ENCODE peak calls at places on chromosomes 11 and 22, in four cellular contexts. One of them, this sample, is unnamed.
A peak's percentile ranks its signal among the peaks of the same experiment; 100 is the strongest.

GRCh38 chr22:29253561-29254282 is 14.1 kb downstream of the RHBDD3 start:
- DNase-seq in astrocyte of the spinal cord: no peak
- DNase-seq in BJ: no peak
- DNase-seq in GM23338: peak; percentile 49
- DNase-seq in this sample: no peak

GRCh38 chr11:8886332-8886731 is 24.7 kb upstream of the AKIP1 start:
- DNase-seq in astrocyte of the spinal cord: no peak
- DNase-seq in BJ: no peak
- DNase-seq in GM23338: no peak
- DNase-seq in this sample: no peak

GRCh38 chr11:75508051-75508561 is 17.6 kb downstream of the GDPD5 start:
- DNase-seq in astrocyte of the spinal cord: no peak
- DNase-seq in BJ: no peak
- DNase-seq in GM23338: no peak
- DNase-seq in this sample: no peak

GRCh38 chr11:72144807-72145565 is 9.5 kb downstream of the FOLR3 start:
- DNase-seq in astrocyte of the spinal cord: peak; percentile 36
- DNase-seq in BJ: peak; percentile 88
- DNase-seq in GM23338: no peak
- DNase-seq in this sample: peak; percentile 70

GRCh38 chr11:68354181-68354872 is 41.9 kb downstream of the LRP5 start:
- DNase-seq in astrocyte of the spinal cord: peak; percentile 93
- DNase-seq in BJ: peak; percentile 94
- DNase-seq in GM23338: peak; percentile 46
- DNase-seq in this sample: peak; percentile 95

GRCh38 chr11:108121274-108122155 is at the start of gene ACAT1:
- DNase-seq in astrocyte of the spinal cord: peak; percentile 88
- DNase-seq in BJ: no peak
- DNase-seq in GM23338: peak; percentile 96
- DNase-seq in this sample: peak; percentile 40

GRCh38 chr11:124745835-124746620 is 6.0 kb downstream of the VSIG2 start:
- DNase-seq in astrocyte of the spinal cord: no peak
- DNase-seq in BJ: no peak
- DNase-seq in GM23338: peak; percentile 80
- DNase-seq in this sample: no peak

GRCh38 chr11:16891964-16892363 is 122.2 kb downstream of the PLEKHA7 start:
- DNase-seq in astrocyte of the spinal cord: peak; percentile 34
- DNase-seq in BJ: peak; percentile 60
- DNase-seq in GM23338: no peak
- DNase-seq in this sample: no peak

GRCh38 chr11:8911040-8911823 is at the start of gene AKIP1:
- DNase-seq in astrocyte of the spinal cord: peak; percentile 97
- DNase-seq in BJ: peak; percentile 54
- DNase-seq in GM23338: peak; percentile 99
- DNase-seq in this sample: peak; percentile 51

GRCh38 chr11:64331569-64332371 is 8.2 kb upstream of the CCDC88B start:
- DNase-seq in astrocyte of the spinal cord: peak; percentile 77
- DNase-seq in BJ: no peak
- DNase-seq in GM23338: peak; percentile 71
- DNase-seq in this sample: peak; percentile 63

GRCh38 chr11:34501962-34502361 is 11.6 kb downstream of the ELF5 start:
- DNase-seq in astrocyte of the spinal cord: no peak
- DNase-seq in BJ: no peak
- DNase-seq in GM23338: no peak
- DNase-seq in this sample: no peak

GRCh38 chr11:75536786-75537629 is 11.3 kb upstream of the GDPD5 start:
- DNase-seq in astrocyte of the spinal cord: no peak
- DNase-seq in BJ: no peak
- DNase-seq in GM23338: no peak
- DNase-seq in this sample: no peak

GRCh38 chr11:109858152-109858551 is 235.0 kb upstream of the ZC3H12C start:
- DNase-seq in astrocyte of the spinal cord: no peak
- DNase-seq in BJ: no peak
- DNase-seq in GM23338: no peak
- DNase-seq in this sample: no peak

GRCh38 chr11:128437137-128437536 is 150.2 kb downstream of the ETS1 start:
- DNase-seq in astrocyte of the spinal cord: peak; percentile 61
- DNase-seq in BJ: no peak
- DNase-seq in GM23338: no peak
- DNase-seq in this sample: no peak

GRCh38 chr11:123030517-123030916 is 31.4 kb downstream of the HSPA8 start:
- DNase-seq in astrocyte of the spinal cord: no peak
- DNase-seq in BJ: no peak
- DNase-seq in GM23338: no peak
- DNase-seq in this sample: no peak

GRCh38 chr11:16795146-16795545 is 56.7 kb downstream of the C11orf58 start:
- DNase-seq in astrocyte of the spinal cord: no peak
- DNase-seq in BJ: no peak
- DNase-seq in GM23338: no peak
- DNase-seq in this sample: no peak

GRCh38 chr22:26357813-26358212 is 71.2 kb upstream of the ASPHD2 start:
- DNase-seq in astrocyte of the spinal cord: no peak
- DNase-seq in BJ: no peak
- DNase-seq in GM23338: no peak
- DNase-seq in this sample: no peak

GRCh38 chr22:26360169-26360885 is 68.7 kb upstream of the ASPHD2 start:
- DNase-seq in astrocyte of the spinal cord: peak; percentile 79
- DNase-seq in BJ: peak; percentile 19
- DNase-seq in GM23338: peak; percentile 94
- DNase-seq in this sample: no peak

GRCh38 chr22:26357281-26357680 is 71.8 kb upstream of the ASPHD2 start:
- DNase-seq in astrocyte of the spinal cord: no peak
- DNase-seq in BJ: no peak
- DNase-seq in GM23338: no peak
- DNase-seq in this sample: no peak

GRCh38 chr22:26362471-26362870 is 66.6 kb upstream of the ASPHD2 start:
- DNase-seq in astrocyte of the spinal cord: no peak
- DNase-seq in BJ: no peak
- DNase-seq in GM23338: no peak
- DNase-seq in this sample: no peak

GRCh38 chr22:26359156-26359555 is 69.9 kb upstream of the ASPHD2 start:
- DNase-seq in astrocyte of the spinal cord: no peak
- DNase-seq in BJ: no peak
- DNase-seq in GM23338: no peak
- DNase-seq in this sample: no peak
- TF ChIP-seq CTCF in astrocyte of the spinal cord: no peak
- TF ChIP-seq CTCF in BJ: no peak
- TF ChIP-seq CTCF in GM23338: no peak
- TF ChIP-seq CTCF in this sample: no peak

DNA sequence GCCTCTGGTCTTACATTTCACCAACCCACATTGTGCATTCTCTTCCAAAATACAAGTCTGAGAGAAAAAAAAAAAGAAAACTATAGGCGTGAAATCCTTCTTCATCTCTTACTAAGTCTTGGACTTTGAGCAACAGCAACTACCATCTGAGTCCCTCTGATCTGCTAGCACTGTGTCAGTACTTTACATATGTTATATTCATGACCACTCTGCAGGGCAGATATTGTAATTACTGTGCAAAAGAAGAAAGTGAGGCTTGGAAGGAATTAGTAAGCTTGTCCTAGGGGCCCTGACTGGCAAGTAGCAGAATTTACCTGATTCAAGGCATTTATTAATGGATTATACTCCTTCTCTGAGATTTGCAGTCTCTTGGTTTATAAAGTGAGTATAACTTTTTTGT is 52.7 kb upstream of the EED start:
- DNase-seq in astrocyte of the spinal cord: no peak
- DNase-seq in BJ: no peak
- DNase-seq in GM23338: no peak
- DNase-seq in this sample: no peak
- H3K4me3 ChIP-seq in astrocyte of the spinal cord: no peak overlapping the region
- H3K4me3 ChIP-seq in BJ: no peak overlapping the region
- H3K4me3 ChIP-seq in GM23338: no peak overlapping the region
- H3K4me3 ChIP-seq in this sample: no peak overlapping the region

GRCh38 chr22:24125942-24126341 is 55.3 kb upstream of the SUSD2 start:
- DNase-seq in astrocyte of the spinal cord: no peak
- DNase-seq in BJ: no peak
- DNase-seq in GM23338: no peak
- DNase-seq in this sample: no peak
- TF ChIP-seq CTCF in astrocyte of the spinal cord: no peak
- TF ChIP-seq CTCF in BJ: no peak
- TF ChIP-seq CTCF in GM23338: no peak
- TF ChIP-seq CTCF in this sample: no peak

DNA sequence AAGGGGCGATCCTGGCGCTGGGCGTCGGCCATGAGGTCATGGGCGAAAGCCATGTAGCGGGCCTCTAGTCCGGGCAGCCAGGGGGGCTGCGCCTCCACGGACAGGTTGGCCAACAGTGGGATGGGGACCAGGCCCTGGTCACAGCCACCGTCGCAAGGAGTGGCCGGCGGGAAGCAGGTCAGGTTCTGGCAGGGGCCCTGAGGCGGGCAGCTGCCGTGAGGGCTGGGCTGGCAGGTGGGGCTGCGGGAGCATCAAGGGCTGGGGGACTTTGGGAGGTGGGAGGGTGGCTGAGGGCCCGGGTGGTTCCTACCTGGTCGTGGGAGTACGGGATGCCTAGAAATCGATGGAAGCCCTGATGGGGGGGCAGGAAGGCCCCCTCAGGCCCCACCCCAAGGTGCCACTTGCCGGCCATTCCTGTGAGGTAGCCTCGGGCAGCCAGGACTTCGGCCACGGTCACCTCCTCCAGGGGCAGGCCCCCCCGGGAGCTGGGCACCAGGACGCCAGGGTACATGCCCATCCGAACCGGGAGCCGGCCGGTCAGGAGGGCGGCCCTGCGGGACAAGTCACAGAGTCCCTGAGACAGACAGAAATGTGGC is 998 bp downstream of the ARSA start:
- DNase-seq in astrocyte of the spinal cord: no peak
- DNase-seq in BJ: no peak
- DNase-seq in GM23338: no peak
- DNase-seq in this sample: no peak
- H3K4me3 ChIP-seq in astrocyte of the spinal cord: peak overlapping the region; percentile 81
- H3K4me3 ChIP-seq in BJ: peak overlapping the region; percentile 75
- H3K4me3 ChIP-seq in GM23338: peak overlapping the region; percentile 88
- H3K4me3 ChIP-seq in this sample: peak overlapping the region; percentile 98

DNA sequence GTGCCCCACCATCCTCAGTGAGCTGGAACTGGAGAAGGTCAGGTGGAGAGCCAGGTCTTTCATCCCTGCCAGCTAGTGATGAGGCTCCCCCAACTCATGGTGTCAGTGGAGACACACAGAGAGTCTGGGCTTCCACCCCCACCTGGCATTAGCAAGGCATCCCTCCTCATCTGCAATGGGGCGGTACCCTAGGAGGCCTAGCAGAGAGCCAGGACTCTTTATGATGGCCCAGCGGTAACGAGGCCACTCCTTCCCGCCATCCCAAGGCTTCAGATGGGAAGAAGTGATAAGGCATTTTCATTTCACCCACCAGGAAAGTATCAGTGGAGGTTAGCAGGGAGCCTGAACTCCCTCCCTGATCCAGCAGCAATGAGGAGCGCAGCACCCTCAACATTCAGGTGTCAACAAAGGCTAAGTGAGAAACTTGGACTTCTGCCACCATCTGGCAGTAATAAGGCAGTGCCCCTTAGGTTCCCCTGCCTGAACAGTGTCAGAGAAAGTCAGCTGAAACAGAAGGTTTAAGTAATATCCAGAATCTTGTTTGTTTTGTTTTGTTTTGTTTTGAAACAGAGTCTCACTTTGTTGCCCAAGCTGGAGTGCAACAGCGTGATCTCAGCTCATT is 40.5 kb upstream of the FBLN1 start:
- DNase-seq in astrocyte of the spinal cord: no peak
- DNase-seq in BJ: no peak
- DNase-seq in GM23338: peak; percentile 76
- DNase-seq in this sample: no peak
- TF ChIP-seq CTCF in astrocyte of the spinal cord: no peak
- TF ChIP-seq CTCF in BJ: no peak
- TF ChIP-seq CTCF in GM23338: peak; percentile 75
- TF ChIP-seq CTCF in this sample: no peak

GRCh38 chr11:1917523-1918435 is 1.7 kb upstream of the TNNT3 start:
- DNase-seq in astrocyte of the spinal cord: no peak
- DNase-seq in BJ: no peak
- DNase-seq in GM23338: peak; percentile 59
- DNase-seq in this sample: no peak
- H3K4me3 ChIP-seq in astrocyte of the spinal cord: no peak overlapping the region
- H3K4me3 ChIP-seq in BJ: no peak overlapping the region
- H3K4me3 ChIP-seq in GM23338: no peak overlapping the region
- H3K4me3 ChIP-seq in this sample: no peak overlapping the region

GRCh38 chr11:45366839-45367238 is 80.7 kb upstream of the SYT13 start:
- DNase-seq in astrocyte of the spinal cord: no peak
- DNase-seq in BJ: no peak
- DNase-seq in GM23338: no peak
- DNase-seq in this sample: no peak
- TF ChIP-seq CTCF in astrocyte of the spinal cord: no peak
- TF ChIP-seq CTCF in BJ: no peak
- TF ChIP-seq CTCF in GM23338: no peak
- TF ChIP-seq CTCF in this sample: no peak

DNA sequence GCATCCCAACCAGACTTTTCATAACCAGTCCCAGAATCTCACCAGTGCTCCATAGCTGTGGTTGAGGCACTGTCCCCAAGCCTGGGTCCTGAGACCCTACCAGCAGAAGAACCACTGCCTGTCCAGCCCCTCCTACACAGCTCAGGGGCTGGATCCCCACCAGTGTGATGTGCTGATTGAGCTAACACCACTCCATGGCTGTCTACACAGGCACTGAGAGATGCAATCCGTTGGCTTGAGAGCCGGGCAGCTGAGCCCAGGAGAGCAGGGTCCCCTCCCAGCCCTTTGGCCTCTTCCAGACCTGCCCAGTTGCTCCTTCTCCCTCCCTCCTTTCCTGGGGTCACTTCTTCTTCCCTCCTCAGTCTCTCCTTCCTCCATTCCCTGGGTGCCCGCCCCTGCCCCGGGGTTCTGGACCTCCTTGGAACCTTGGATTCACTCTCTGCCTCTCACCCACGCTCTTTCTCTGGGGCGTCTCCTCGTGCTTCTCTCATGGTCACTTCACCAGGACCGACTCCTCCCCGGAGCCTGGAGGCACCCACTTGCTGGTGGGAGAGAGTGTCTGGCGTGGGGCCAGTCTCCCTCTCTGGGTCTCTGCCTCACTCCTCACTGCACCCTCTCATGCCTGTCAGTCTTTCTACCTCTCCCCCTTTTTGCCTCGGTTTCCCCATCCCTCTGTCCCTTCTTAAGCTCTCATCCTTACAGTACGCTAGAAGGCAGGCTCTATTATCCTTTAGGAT is 705 bp upstream of the SCYL1 start:
- DNase-seq in astrocyte of the spinal cord: peak; percentile 10
- DNase-seq in BJ: no peak
- DNase-seq in GM23338: no peak
- DNase-seq in this sample: no peak
- H3K4me3 ChIP-seq in astrocyte of the spinal cord: peak overlapping the region; percentile 25
- H3K4me3 ChIP-seq in BJ: peak overlapping the region; percentile 29
- H3K4me3 ChIP-seq in GM23338: peak overlapping the region; percentile 55
- H3K4me3 ChIP-seq in this sample: no peak overlapping the region

This sample was measured in AG09309.